ENCODE peak calls at places on chromosomes 16 and 17, in four cellular contexts. E is epithelial cell of esophagus, S is HTR-8/SVneo, L is iPS-NIHi11. Q is an unnamed sample.

GRCh38 chr16:58733248-58733670 is 857 bp downstream of the GOT2 start:
- DNase-seq in E (peak), S (no peak), L (no peak), Q (peak)

GRCh38 chr16:54204756-54205155 is 81.8 kb downstream of the IRX3 start:
- DNase-seq in E (no peak), S (no peak), L (no peak), Q (no peak)

GRCh38 chr17:63827002-63827800 is at the start of the genes FTSJ3 and PSMC5:
- DNase-seq in E (peak), S (peak), L (peak), Q (peak)

GRCh38 chr16:88087517-88087877 is 136.3 kb downstream of the BANP start:
- DNase-seq in E (no peak), S (no peak), L (no peak), Q (no peak)

GRCh38 chr16:64428463-64428862 is 693.4 kb downstream of the CDH11 start:
- DNase-seq in E (peak), S (no peak), L (no peak), Q (peak)

GRCh38 chr16:86222965-86223551 is 287.3 kb upstream of the FOXF1 start:
- DNase-seq in E (no peak), S (no peak), L (no peak), Q (peak)

GRCh38 chr17:1095093-1095852 is 84.5 kb downstream of the ABR start:
- DNase-seq in E (peak), S (no peak), L (no peak), Q (no peak)

GRCh38 chr16:29231231-29231630 is 175.3 kb downstream of the NPIPB11 start:
- DNase-seq in E (no peak), S (no peak), L (no peak), Q (no peak)

GRCh38 chr16:83532634-83533033 is 275.1 kb upstream of the HSBP1 start:
- DNase-seq in E (no peak), S (no peak), L (no peak), Q (no peak)

GRCh38 chr17:28443901-28444638 is 29.4 kb upstream of the SLC13A2 start:
- DNase-seq in E (no peak), S (no peak), L (no peak), Q (no peak)

GRCh38 chr16:19113577-19114358 is at the start of gene ITPRIPL2:
- DNase-seq in E (peak), S (peak), L (peak), Q (peak)

GRCh38 chr17:58565389-58566311 is 51.2 kb upstream of the MTMR4 start:
- DNase-seq in E (peak), S (no peak), L (no peak), Q (no peak)

GRCh38 chr17:9805769-9806168 is 14.4 kb upstream of the DHRS7C start:
- DNase-seq in E (no peak), S (no peak), L (no peak), Q (no peak)

GRCh38 chr17:70357196-70357595 is 187.9 kb downstream of the KCNJ2 start:
- DNase-seq in E (no peak), S (no peak), L (no peak), Q (no peak)

GRCh38 chr17:14664511-14664910 is 363.6 kb downstream of the HS3ST3B1 start:
- DNase-seq in E (no peak), S (no peak), L (no peak), Q (no peak)

GRCh38 chr16:30482366-30482765 is 9.8 kb downstream of the ITGAL start:
- DNase-seq in E (no peak), S (no peak), L (no peak), Q (no peak)

GRCh38 chr17:44094701-44095387 is 24.3 kb downstream of the G6PC3 start:
- DNase-seq in E (no peak), S (no peak), L (no peak), Q (no peak)

GRCh38 chr17:51407576-51407975 is 147.2 kb downstream of the UTP18 start:
- DNase-seq in E (no peak), S (no peak), L (no peak), Q (no peak)

GRCh38 chr16:1357906-1358566 is 6.3 kb downstream of the GNPTG start:
- DNase-seq in E (no peak), S (no peak), L (no peak), Q (no peak)

GRCh38 chr17:44914148-44914547 is 1.2 kb downstream of the GFAP start:
- DNase-seq in E (no peak), S (no peak), L (no peak), Q (no peak)

GRCh38 chr16:89442990-89443726 is 47.2 kb downstream of the ANKRD11 start:
- DNase-seq in E (peak), S (peak), L (peak), Q (no peak)

GRCh38 chr17:82861393-82861775 is 21.6 kb upstream of the ZNF750 start:
- DNase-seq in E (no peak), S (no peak), L (no peak), Q (no peak)

GRCh38 chr17:17313350-17313991 is 10.3 kb downstream of the NT5M start:
- DNase-seq in E (peak), S (peak), L (peak), Q (no peak)

GRCh38 chr17:78107457-78107856 is 21.1 kb downstream of the TMC6 start:
- DNase-seq in E (no peak), S (no peak), L (no peak), Q (no peak)

GRCh38 chr17:73693016-73693545 is 48.8 kb upstream of the SDK2 start:
- DNase-seq in E (no peak), S (no peak), L (no peak), Q (no peak)

GRCh38 chr16:84040823-84041391 is 1.7 kb downstream of the SLC38A8 start:
- DNase-seq in E (peak), S (no peak), L (no peak), Q (peak)

GRCh38 chr16:6356881-6357280 is 975.8 kb upstream of the RBFOX1 start:
- DNase-seq in E (no peak), S (no peak), L (no peak), Q (no peak)

GRCh38 chr17:83041305-83041704 is 38.1 kb upstream of the METRNL start:
- DNase-seq in E (no peak), S (no peak), L (no peak), Q (no peak)

GRCh38 chr17:16491131-16491702 is 776 bp downstream of the LRRC75A start:
- DNase-seq in E (no peak), S (no peak), L (peak), Q (no peak)

GRCh38 chr16:77585379-77585778 is 136.9 kb upstream of the NUDT7 start:
- DNase-seq in E (peak), S (no peak), L (no peak), Q (no peak)

GRCh38 chr16:16083421-16084156 is 134.2 kb downstream of the ABCC1 start:
- DNase-seq in E (peak), S (no peak), L (no peak), Q (no peak)

GRCh38 chr17:19736071-19736470 is 12.0 kb downstream of the ALDH3A1 start:
- DNase-seq in E (no peak), S (no peak), L (no peak), Q (no peak)

GRCh38 chr17:4205917-4206316 is 57.9 kb downstream of the ANKFY1 start:
- DNase-seq in E (no peak), S (no peak), L (no peak), Q (no peak)

GRCh38 chr17:15197229-15197628 is 67.9 kb downstream of the PMP22 start:
- DNase-seq in E (no peak), S (no peak), L (no peak), Q (no peak)

GRCh38 chr16:49407873-49408565 is 34.4 kb downstream of the C16orf78 start:
- DNase-seq in E (peak), S (peak), L (peak), Q (peak)

GRCh38 chr17:49997773-49998703 is 3.0 kb upstream of the DLX3 start:
- DNase-seq in E (peak), S (peak), L (peak), Q (peak)

GRCh38 chr16:83733301-83733700 is 74.5 kb upstream of the HSBP1 start:
- DNase-seq in E (no peak), S (no peak), L (no peak), Q (no peak)

GRCh38 chr17:71530227-71530626 is 590.6 kb upstream of the SOX9 start:
- DNase-seq in E (peak), S (no peak), L (no peak), Q (no peak)

GRCh38 chr17:50100480-50100883 is 5.3 kb downstream of the PDK2 start:
- DNase-seq in E (no peak), S (no peak), L (no peak), Q (no peak)

GRCh38 chr16:1870365-1871082 is 1.4 kb downstream of the MEIOB start:
- DNase-seq in E (peak), S (peak), L (no peak), Q (no peak)

Q was measured in foreskin melanocyte.